ENCODE peak calls at places on chromosomes 4 and X, in eight cellular contexts. One of them, this sample, is unnamed.

GRCh38 chrX:71454222-71454621 is 78.7 kb upstream of the OGT start:
- DNase-seq in astrocyte: peak; percentile 22
- DNase-seq in heart left ventricle: no peak
- DNase-seq in mammary epithelial cell: no peak
- DNase-seq in right cardiac atrium: no peak
- DNase-seq in small intestine: no peak
- DNase-seq in right lobe of liver: no peak
- DNase-seq in stomach: no peak
- DNase-seq in this sample: no peak

GRCh38 chrX:71439420-71439819 is 73.3 kb downstream of the TAF1 start:
- DNase-seq in astrocyte: no peak
- DNase-seq in heart left ventricle: no peak
- DNase-seq in mammary epithelial cell: no peak
- DNase-seq in stomach: no peak
- DNase-seq in right cardiac atrium: no peak
- DNase-seq in right lobe of liver: no peak
- DNase-seq in small intestine: no peak
- DNase-seq in this sample: no peak

GRCh38 chrX:153409414-153410101 is 1.7 kb upstream of the ZFP92 start:
- DNase-seq in astrocyte: no peak
- DNase-seq in stomach: no peak
- DNase-seq in right lobe of liver: no peak
- DNase-seq in small intestine: no peak
- DNase-seq in heart left ventricle: peak; percentile 9
- DNase-seq in mammary epithelial cell: no peak
- DNase-seq in right cardiac atrium: no peak
- DNase-seq in this sample: no peak

GRCh38 chrX:57951666-57952319 is 41.5 kb upstream of the ZXDA start:
- DNase-seq in astrocyte: no peak
- DNase-seq in small intestine: no peak
- DNase-seq in right lobe of liver: no peak
- DNase-seq in stomach: no peak
- DNase-seq in right cardiac atrium: peak; percentile 57
- DNase-seq in heart left ventricle: peak; percentile 26
- DNase-seq in mammary epithelial cell: no peak
- DNase-seq in this sample: no peak

GRCh38 chrX:39857780-39858179 is 240.0 kb downstream of the BCOR start:
- DNase-seq in small intestine: no peak
- DNase-seq in stomach: no peak
- DNase-seq in right lobe of liver: no peak
- DNase-seq in astrocyte: no peak
- DNase-seq in right cardiac atrium: no peak
- DNase-seq in mammary epithelial cell: no peak
- DNase-seq in heart left ventricle: no peak
- DNase-seq in this sample: no peak

GRCh38 chrX:122501652-122502051 is 682.4 kb upstream of the GRIA3 start:
- DNase-seq in heart left ventricle: no peak
- DNase-seq in small intestine: no peak
- DNase-seq in right cardiac atrium: no peak
- DNase-seq in right lobe of liver: no peak
- DNase-seq in stomach: no peak
- DNase-seq in astrocyte: no peak
- DNase-seq in mammary epithelial cell: no peak
- DNase-seq in this sample: no peak

GRCh38 chrX:68749426-68749825 is 79.4 kb upstream of the EFNB1 start:
- DNase-seq in right lobe of liver: no peak
- DNase-seq in mammary epithelial cell: no peak
- DNase-seq in heart left ventricle: no peak
- DNase-seq in stomach: no peak
- DNase-seq in astrocyte: no peak
- DNase-seq in right cardiac atrium: no peak
- DNase-seq in small intestine: no peak
- DNase-seq in this sample: no peak

GRCh38 chr4:14528921-14529320 is 473.4 kb upstream of the CPEB2 start:
- DNase-seq in right lobe of liver: no peak
- DNase-seq in stomach: no peak
- DNase-seq in mammary epithelial cell: no peak
- DNase-seq in astrocyte: no peak
- DNase-seq in right cardiac atrium: no peak
- DNase-seq in heart left ventricle: no peak
- DNase-seq in small intestine: no peak
- DNase-seq in this sample: no peak

GRCh38 chr4:170769857-170770256 is 680.1 kb upstream of the AADAT start:
- DNase-seq in right cardiac atrium: no peak
- DNase-seq in right lobe of liver: no peak
- DNase-seq in stomach: no peak
- DNase-seq in mammary epithelial cell: no peak
- DNase-seq in small intestine: no peak
- DNase-seq in astrocyte: no peak
- DNase-seq in heart left ventricle: no peak
- DNase-seq in this sample: no peak

GRCh38 chr4:80492761-80493160 is 157.2 kb downstream of the CFAP299 start:
- DNase-seq in heart left ventricle: no peak
- DNase-seq in right lobe of liver: no peak
- DNase-seq in small intestine: peak; percentile 75
- DNase-seq in mammary epithelial cell: peak; percentile 20
- DNase-seq in astrocyte: no peak
- DNase-seq in right cardiac atrium: no peak
- DNase-seq in stomach: peak; percentile 37
- DNase-seq in this sample: no peak

GRCh38 chr4:38765391-38765790 is 17.4 kb downstream of the TLR10 start:
- DNase-seq in small intestine: no peak
- DNase-seq in heart left ventricle: no peak
- DNase-seq in right cardiac atrium: no peak
- DNase-seq in stomach: no peak
- DNase-seq in right lobe of liver: no peak
- DNase-seq in astrocyte: peak; percentile 69
- DNase-seq in mammary epithelial cell: peak; percentile 72
- DNase-seq in this sample: no peak

GRCh38 chrX:102714994-102715393 is 2.7 kb downstream of the GPRASP2 start:
- DNase-seq in heart left ventricle: no peak
- DNase-seq in stomach: no peak
- DNase-seq in right cardiac atrium: no peak
- DNase-seq in astrocyte: no peak
- DNase-seq in small intestine: no peak
- DNase-seq in right lobe of liver: no peak
- DNase-seq in mammary epithelial cell: no peak
- DNase-seq in this sample: no peak

GRCh38 chr4:136754810-136755530 is 777.3 kb downstream of the PCDH18 start:
- DNase-seq in astrocyte: no peak
- DNase-seq in mammary epithelial cell: no peak
- DNase-seq in right lobe of liver: no peak
- DNase-seq in small intestine: no peak
- DNase-seq in right cardiac atrium: no peak
- DNase-seq in heart left ventricle: no peak
- DNase-seq in stomach: no peak
- DNase-seq in this sample: no peak

GRCh38 chr4:112637552-112637866 is 566 bp downstream of the LARP7 start:
- DNase-seq in right cardiac atrium: no peak
- DNase-seq in mammary epithelial cell: no peak
- DNase-seq in small intestine: no peak
- DNase-seq in right lobe of liver: no peak
- DNase-seq in stomach: no peak
- DNase-seq in astrocyte: no peak
- DNase-seq in heart left ventricle: no peak
- DNase-seq in this sample: no peak

GRCh38 chr4:81469774-81470455 is 1.8 kb downstream of the RASGEF1B start:
- DNase-seq in right cardiac atrium: no peak
- DNase-seq in astrocyte: no peak
- DNase-seq in heart left ventricle: no peak
- DNase-seq in stomach: no peak
- DNase-seq in right lobe of liver: no peak
- DNase-seq in small intestine: no peak
- DNase-seq in mammary epithelial cell: no peak
- DNase-seq in this sample: no peak

GRCh38 chrX:10507181-10507580 is 113.2 kb downstream of the MID1 start:
- DNase-seq in right cardiac atrium: no peak
- DNase-seq in astrocyte: peak; percentile 73
- DNase-seq in heart left ventricle: no peak
- DNase-seq in small intestine: no peak
- DNase-seq in right lobe of liver: no peak
- DNase-seq in stomach: no peak
- DNase-seq in mammary epithelial cell: peak; percentile 58
- DNase-seq in this sample: no peak

GRCh38 chrX:11970935-11971334 is 167.3 kb upstream of the FRMPD4 start:
- DNase-seq in right cardiac atrium: no peak
- DNase-seq in mammary epithelial cell: peak; percentile 38
- DNase-seq in astrocyte: peak; percentile 12
- DNase-seq in small intestine: no peak
- DNase-seq in stomach: no peak
- DNase-seq in right lobe of liver: no peak
- DNase-seq in heart left ventricle: no peak
- DNase-seq in this sample: no peak

DNA sequence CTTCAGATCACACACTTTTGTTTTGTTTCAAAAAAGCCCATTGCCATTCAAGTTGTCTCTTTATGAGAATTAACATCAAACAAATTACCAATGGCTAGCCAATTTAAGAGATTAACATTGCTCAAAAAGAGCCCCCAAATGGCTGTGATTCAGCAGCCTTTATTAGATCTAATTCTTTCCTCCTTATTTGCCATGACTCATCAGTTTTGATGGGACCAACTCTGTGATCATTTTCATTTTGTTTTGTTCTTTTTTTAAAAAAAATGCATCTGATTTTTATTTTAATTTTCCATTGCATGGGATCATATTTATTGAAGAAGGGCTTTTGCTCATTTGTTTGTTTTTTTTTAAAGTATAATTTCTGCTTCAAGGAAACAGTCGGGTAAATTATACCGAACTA is 161.6 kb upstream of the FRMPD4 start:
- DNase-seq in right cardiac atrium: no peak
- DNase-seq in mammary epithelial cell: no peak
- DNase-seq in heart left ventricle: no peak
- DNase-seq in stomach: no peak
- DNase-seq in astrocyte: no peak
- DNase-seq in right lobe of liver: no peak
- DNase-seq in small intestine: no peak
- DNase-seq in this sample: no peak
- H3K9me3 ChIP-seq in right cardiac atrium: no peaks in the 10 kb centered on the region
- H3K9me3 ChIP-seq in mammary epithelial cell: no peaks in the 10 kb centered on the region
- H3K9me3 ChIP-seq in heart left ventricle: no peaks in the 10 kb centered on the region
- H3K9me3 ChIP-seq in stomach: no peaks in the 10 kb centered on the region
- H3K9me3 ChIP-seq in astrocyte: no peaks in the 10 kb centered on the region
- H3K9me3 ChIP-seq in right lobe of liver: no peaks in the 10 kb centered on the region
- H3K9me3 ChIP-seq in small intestine: no peaks in the 10 kb centered on the region
- H3K9me3 ChIP-seq in this sample: no peaks in the 10 kb centered on the region

GRCh38 chrX:111318901-111319300 is 48.6 kb upstream of the CAPN6 start:
- DNase-seq in right lobe of liver: no peak
- DNase-seq in small intestine: no peak
- DNase-seq in stomach: no peak
- DNase-seq in heart left ventricle: no peak
- DNase-seq in astrocyte: no peak
- DNase-seq in mammary epithelial cell: no peak
- DNase-seq in right cardiac atrium: no peak
- DNase-seq in this sample: no peak

GRCh38 chrX:111319451-111319850 is 49.2 kb upstream of the CAPN6 start:
- DNase-seq in right cardiac atrium: no peak
- DNase-seq in right lobe of liver: no peak
- DNase-seq in small intestine: no peak
- DNase-seq in mammary epithelial cell: no peak
- DNase-seq in stomach: no peak
- DNase-seq in astrocyte: no peak
- DNase-seq in heart left ventricle: no peak
- DNase-seq in this sample: no peak

DNA sequence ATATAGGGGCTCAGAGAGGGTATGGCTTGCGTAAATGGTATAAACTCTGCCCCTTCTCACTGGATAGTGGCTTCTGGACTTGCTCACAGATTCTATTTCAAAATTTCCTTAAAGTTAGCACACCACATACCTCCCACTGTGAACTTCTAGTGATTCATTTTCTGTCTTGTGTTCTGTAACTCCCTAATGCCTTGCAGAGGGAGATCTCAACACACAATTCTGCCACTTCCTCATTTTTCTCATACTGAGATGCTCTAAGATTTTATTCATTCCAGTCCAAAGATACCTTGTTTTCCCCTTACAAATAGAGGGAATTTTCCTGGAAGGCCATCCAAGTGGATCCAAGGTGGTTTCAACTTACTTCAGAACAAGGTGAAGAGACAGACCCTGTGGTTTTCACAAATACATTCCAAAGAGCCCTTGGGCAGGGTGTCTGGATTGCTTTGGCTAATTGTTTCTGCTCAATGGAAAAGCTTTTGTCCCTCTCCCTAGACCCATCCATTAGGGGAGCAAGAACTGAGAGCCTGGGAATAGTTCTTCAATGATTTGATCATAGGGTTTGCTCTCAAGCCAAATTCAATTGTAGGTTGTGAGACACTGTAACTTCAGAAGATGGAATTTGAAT is 52.1 kb upstream of the CAPN6 start:
- DNase-seq in right cardiac atrium: no peak
- DNase-seq in astrocyte: no peak
- DNase-seq in right lobe of liver: no peak
- DNase-seq in heart left ventricle: no peak
- DNase-seq in mammary epithelial cell: no peak
- DNase-seq in stomach: no peak
- DNase-seq in small intestine: no peak
- DNase-seq in this sample: no peak
- H3K4me1 ChIP-seq in right cardiac atrium: no peaks in the 10 kb centered on the region
- H3K4me1 ChIP-seq in astrocyte: no peaks in the 10 kb centered on the region
- H3K4me1 ChIP-seq in right lobe of liver: no peaks in the 10 kb centered on the region
- H3K4me1 ChIP-seq in heart left ventricle: no peaks in the 10 kb centered on the region
- H3K4me1 ChIP-seq in mammary epithelial cell: no peaks in the 10 kb centered on the region
- H3K4me1 ChIP-seq in stomach: no peaks in the 10 kb centered on the region
- H3K4me1 ChIP-seq in small intestine: no peaks in the 10 kb centered on the region
- H3K4me1 ChIP-seq in this sample: no peaks in the 10 kb centered on the region

DNA sequence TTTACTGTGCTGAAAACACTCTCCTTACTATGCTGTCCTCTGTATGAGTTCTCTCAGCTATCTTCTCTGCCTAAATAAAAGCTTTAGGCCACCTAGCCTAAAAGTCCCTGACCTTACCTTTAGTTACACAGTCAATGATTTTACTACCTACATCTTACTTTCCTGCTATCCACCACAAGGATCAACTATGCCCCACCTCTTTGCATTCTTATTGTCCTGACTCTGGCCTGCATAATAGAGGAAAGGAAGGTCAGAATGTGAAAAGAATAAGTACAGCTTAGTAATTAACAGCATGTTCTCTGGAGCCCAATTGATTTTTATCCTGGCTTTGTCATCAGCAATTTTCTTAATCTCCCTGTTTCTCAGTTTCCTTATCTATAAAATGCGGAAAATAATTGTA is 1257.8 kb downstream of the RPA4 start:
- DNase-seq in heart left ventricle: no peak
- DNase-seq in small intestine: no peak
- DNase-seq in astrocyte: no peak
- DNase-seq in stomach: no peak
- DNase-seq in right lobe of liver: no peak
- DNase-seq in right cardiac atrium: no peak
- DNase-seq in mammary epithelial cell: no peak
- DNase-seq in this sample: peak; percentile 18
- H3K4me3 ChIP-seq in heart left ventricle: no peak overlapping the region
- H3K4me3 ChIP-seq in small intestine: no peak overlapping the region
- H3K4me3 ChIP-seq in astrocyte: no peak overlapping the region
- H3K4me3 ChIP-seq in stomach: no peak overlapping the region
- H3K4me3 ChIP-seq in right lobe of liver: no peak overlapping the region
- H3K4me3 ChIP-seq in right cardiac atrium: no peak overlapping the region
- H3K4me3 ChIP-seq in mammary epithelial cell: no peak overlapping the region
- H3K4me3 ChIP-seq in this sample: no peak overlapping the region

DNA sequence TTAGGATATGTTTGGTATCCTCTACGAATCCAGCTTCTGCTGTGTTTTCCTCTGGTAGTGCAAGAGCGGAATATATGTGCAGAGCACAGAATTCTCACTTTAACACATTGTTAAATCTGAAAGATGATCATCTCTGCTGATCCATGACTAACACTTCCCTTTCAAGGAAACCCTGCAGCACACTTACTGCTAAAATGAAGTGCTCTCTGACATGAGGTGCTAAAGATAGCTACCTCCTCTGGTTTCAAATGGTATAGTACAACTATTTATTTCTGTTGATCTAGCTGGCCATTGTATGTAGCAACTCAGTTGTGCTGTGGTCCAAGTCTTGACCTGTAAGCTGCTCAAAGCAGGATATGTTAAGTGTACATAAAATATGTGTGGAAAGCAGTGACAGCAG is 162.4 kb upstream of the FMR1 start:
- DNase-seq in stomach: no peak
- DNase-seq in small intestine: no peak
- DNase-seq in heart left ventricle: no peak
- DNase-seq in mammary epithelial cell: no peak
- DNase-seq in astrocyte: no peak
- DNase-seq in right lobe of liver: no peak
- DNase-seq in right cardiac atrium: no peak
- DNase-seq in this sample: no peak
- H3K9me3 ChIP-seq in stomach: no peaks in the 10 kb centered on the region
- H3K9me3 ChIP-seq in small intestine: no peaks in the 10 kb centered on the region
- H3K9me3 ChIP-seq in heart left ventricle: no peaks in the 10 kb centered on the region
- H3K9me3 ChIP-seq in mammary epithelial cell: peaks cover 14% of the 10 kb centered on the region
- H3K9me3 ChIP-seq in astrocyte: no peaks in the 10 kb centered on the region
- H3K9me3 ChIP-seq in right lobe of liver: no peaks in the 10 kb centered on the region
- H3K9me3 ChIP-seq in right cardiac atrium: no peaks in the 10 kb centered on the region
- H3K9me3 ChIP-seq in this sample: no peaks in the 10 kb centered on the region

This sample was measured in iPS DF 6.9.